ENCODE peak calls at places on chromosomes 2 and 18, in six cellular contexts. O is dorsolateral prefrontal cortex; S is activated CD4-positive, alpha-beta T cell treated with anti-CD3 and anti-CD28 coated beads, Interleukin-2, amount 50 U/mL, for 48 hours; H is frontal cortex; Z is progenitor cell of endocrine pancreas; T is NCI-H2029. G is an unnamed sample.

GRCh38 chr2:41896186-41896846 is 151.5 kb upstream of the PKDCC start:
- DNase-seq in O (no peak), S (peak), H (no peak), Z (no peak), T (no peak), G (no peak)

GRCh38 chr2:176169711-176170110 is 12.6 kb downstream of the HOXD3 start:
- DNase-seq in O (no peak), S (no peak), H (no peak), Z (no peak), T (no peak), G (no peak)

GRCh38 chr2:68375522-68376040 is 10.5 kb downstream of the PLEK start:
- DNase-seq in O (no peak), S (no peak), H (no peak), Z (no peak), T (no peak), G (no peak)

GRCh38 chr18:41820784-41821183 is 134.2 kb upstream of the PIK3C3 start:
- DNase-seq in O (no peak), S (no peak), H (no peak), Z (no peak), T (no peak), G (no peak)

GRCh38 chr2:168574856-168575630 is 119.0 kb downstream of the CERS6 start:
- DNase-seq in O (no peak), S (no peak), H (no peak), Z (no peak), T (no peak), G (no peak)

GRCh38 chr2:1816414-1816911 is 72.1 kb upstream of the PXDN start:
- DNase-seq in O (peak), S (no peak), H (no peak), Z (no peak), T (no peak), G (peak)

GRCh38 chr18:59005266-59005665 is 134.4 kb upstream of the SEC11C start:
- DNase-seq in O (no peak), S (no peak), H (no peak), Z (no peak), T (no peak), G (no peak)

GRCh38 chr2:237199577-237199976 is 113.9 kb downstream of the COPS8 start:
- DNase-seq in O (no peak), S (no peak), H (no peak), Z (no peak), T (no peak), G (no peak)

GRCh38 chr18:62610509-62611394 is 87.9 kb downstream of the ZCCHC2 start:
- DNase-seq in O (no peak), S (no peak), H (no peak), Z (no peak), T (no peak), G (no peak)

GRCh38 chr2:169366066-169366465 is 3.7 kb upstream of the LRP2 start:
- DNase-seq in O (no peak), S (no peak), H (no peak), Z (no peak), T (no peak), G (no peak)

GRCh38 chr2:46362667-46363012 is 65.4 kb downstream of the EPAS1 start:
- DNase-seq in O (no peak), S (no peak), H (no peak), Z (no peak), T (no peak), G (no peak)

GRCh38 chr2:125364181-125364806 is 1291.7 kb upstream of the GYPC start:
- DNase-seq in O (no peak), S (no peak), H (no peak), Z (no peak), T (no peak), G (no peak)

GRCh38 chr18:13439475-13439874 is 220.9 kb downstream of the LDLRAD4 start:
- DNase-seq in O (no peak), S (no peak), H (no peak), Z (no peak), T (no peak), G (no peak)

G was measured in globus pallidus.